ENCODE peak calls at places on chromosome 19, in seven cellular contexts. Q is thyroid gland, V is breast epithelium, S is NCI-H1092 treated with DMSO at 0.1 percent for 48 hours, Z is neural progenitor cell, O is NCI-H1694 treated with DMSO at 0.1 percent for 48 hours, P is NCI-H2081. R is an unnamed sample.
A peak's percentile ranks its signal among the peaks of the same experiment; 100 is the strongest.

GRCh38 chr19:1079566-1080111 is 12.7 kb downstream of the ARHGAP45 start:
- DNase-seq in O (no peak), Q (no peak), P (no peak), V (no peak), Z (no peak), S (no peak), R (no peak)

GRCh38 chr19:7869910-7870511 is 4.2 kb downstream of the PRR36 start:
- DNase-seq in Q (peak; percentile 32), S (no peak), V (peak; percentile 78), Z (peak; percentile 81), O (no peak), P (no peak), R (peak; percentile 93)

GRCh38 chr19:37572203-37572602 is 22.4 kb downstream of the ZNF571 start:
- DNase-seq in Z (no peak), S (no peak), Q (no peak), O (no peak), P (no peak), V (no peak), R (no peak)

GRCh38 chr19:3034845-3035541 is 5.9 kb upstream of the TLE2 start:
- DNase-seq in S (no peak), V (peak; percentile 67), O (no peak), Z (peak; percentile 62), Q (no peak), P (no peak), R (no peak)

GRCh38 chr19:30545752-30546151 is 173.6 kb downstream of the ZNF536 start:
- DNase-seq in V (no peak), Z (no peak), Q (no peak), P (no peak), S (no peak), O (no peak), R (no peak)

GRCh38 chr19:19628499-19629134 is 597 bp upstream of the LPAR2 start:
- DNase-seq in Q (peak; percentile 50), V (peak; percentile 52), O (peak; percentile 57), Z (peak; percentile 95), S (peak; percentile 29), P (peak; percentile 26), R (peak; percentile 48)

GRCh38 chr19:1491114-1491848 is at the start of gene REEP6:
- DNase-seq in O (no peak), V (no peak), S (no peak), Q (no peak), Z (no peak), P (no peak), R (no peak)

GRCh38 chr19:47430041-47430802 is 10.9 kb upstream of the MEIS3 start:
- DNase-seq in Z (peak; percentile 80), Q (peak; percentile 53), O (no peak), S (no peak), V (no peak), P (no peak), R (no peak)

GRCh38 chr19:6532244-6532999 is 1.6 kb downstream of the TNFSF9 start:
- DNase-seq in Z (no peak), O (no peak), V (no peak), P (no peak), Q (no peak), S (no peak), R (no peak)

GRCh38 chr19:52219611-52220010 is 29.8 kb downstream of the PPP2R1A start:
- DNase-seq in V (no peak), S (no peak), O (no peak), P (no peak), Q (no peak), Z (no peak), R (no peak)

GRCh38 chr19:43595605-43595998 is 332 bp downstream of the IRGQ start:
- DNase-seq in Z (peak; percentile 33), O (no peak), S (peak; percentile 34), Q (peak; percentile 17), V (peak; percentile 37), P (no peak), R (peak; percentile 17)

GRCh38 chr19:36547001-36547732 is 19.1 kb upstream of the ZNF260 start:
- DNase-seq in P (no peak), Q (no peak), S (no peak), Z (no peak), V (no peak), O (peak; percentile 1), R (peak; percentile 3)

GRCh38 chr19:43534811-43535761 is 2.1 kb downstream of the ZNF575 start:
- DNase-seq in Q (peak; percentile 75), V (peak; percentile 60), S (no peak), Z (peak; percentile 92), P (no peak), O (peak; percentile 9), R (peak; percentile 56)

GRCh38 chr19:55484571-55485438 is at the start of gene NAT14:
- DNase-seq in P (peak; percentile 63), Z (peak; percentile 95), V (no peak), O (peak; percentile 43), Q (peak; percentile 48), S (peak; percentile 50), R (peak; percentile 79)

R was measured in A673.